ENCODE peak calls at places on chromosome 7, in nine cellular contexts. T is neural crest cell, Y is RWPE1, U is hepatocyte, H is heart left ventricle, X is fibroblast of lung, B is NB4, N is ascending aorta, C is brain microvascular endothelial cell. G is an unnamed sample.

GRCh38 chr7:129525225-129525862 is 23.0 kb downstream of the SMKR1 start:
- DNase-seq in T (no peak), Y (no peak), U (no peak), H (no peak), X (no peak), B (peak), N (no peak), C (no peak), G (no peak)

GRCh38 chr7:135260930-135261721 is 27.5 kb downstream of the STRA8 start:
- DNase-seq in T (no peak), Y (no peak), U (no peak), H (no peak), X (peak), B (no peak), N (peak), C (no peak), G (no peak)

GRCh38 chr7:28984631-28985030 is 26.5 kb upstream of the TRIL start:
- DNase-seq in T (no peak), Y (peak), U (peak), H (peak), X (peak), B (peak), N (peak), C (peak), G (no peak)

GRCh38 chr7:109479388-109479787 is 909.7 kb downstream of the DNAJB9 start:
- DNase-seq in T (no peak), Y (no peak), U (no peak), H (no peak), X (no peak), B (peak), N (no peak), C (no peak), G (no peak)

GRCh38 chr7:101938115-101938514 is 120.7 kb downstream of the CUX1 start:
- DNase-seq in T (no peak), Y (no peak), U (no peak), H (no peak), X (no peak), B (no peak), N (no peak), C (no peak), G (no peak)

GRCh38 chr7:50376056-50376455 is 71.5 kb downstream of the IKZF1 start:
- DNase-seq in T (no peak), Y (no peak), U (no peak), H (no peak), X (no peak), B (no peak), N (no peak), C (no peak), G (no peak)

GRCh38 chr7:158377800-158378623 is 209.6 kb downstream of the PTPRN2 start:
- DNase-seq in T (no peak), Y (no peak), U (peak), H (no peak), X (no peak), B (peak), N (no peak), C (no peak), G (no peak)

GRCh38 chr7:126483972-126484371 is 768.8 kb downstream of the GRM8 start:
- DNase-seq in T (no peak), Y (no peak), U (no peak), H (no peak), X (no peak), B (no peak), N (no peak), C (no peak), G (no peak)

GRCh38 chr7:29565982-29566746 is 2.5 kb downstream of the PRR15 start:
- DNase-seq in T (no peak), Y (no peak), U (no peak), H (no peak), X (peak), B (no peak), N (peak), C (no peak), G (no peak)

GRCh38 chr7:37982423-37982822 is 62.0 kb downstream of the EPDR1 start:
- DNase-seq in T (no peak), Y (no peak), U (no peak), H (peak), X (peak), B (no peak), N (no peak), C (no peak), G (no peak)

GRCh38 chr7:98233241-98234070 is 18.6 kb downstream of the TECPR1 start:
- DNase-seq in T (no peak), Y (no peak), U (no peak), H (no peak), X (no peak), B (no peak), N (no peak), C (no peak), G (no peak)

GRCh38 chr7:30900803-30901362 is 10.8 kb upstream of the AQP1 start:
- DNase-seq in T (no peak), Y (no peak), U (no peak), H (no peak), X (no peak), B (no peak), N (no peak), C (no peak), G (no peak)

GRCh38 chr7:9657257-9657656 is 1223.8 kb downstream of the NXPH1 start:
- DNase-seq in T (no peak), Y (no peak), U (no peak), H (no peak), X (peak), B (peak), N (no peak), C (no peak), G (no peak)
- TF ChIP-seq CTCF in T (no peak), Y (no peak), U (peak), H (no peak), X (no peak), B (peak), N (no peak), C (peak), G (peak)

GRCh38 chr7:157044943-157045660 is 34.6 kb upstream of the MNX1 start:
- DNase-seq in T (no peak), Y (no peak), U (no peak), H (no peak), X (no peak), B (no peak), N (no peak), C (no peak), G (peak)
- TF ChIP-seq CTCF in T (no peak), Y (no peak), U (no peak), H (no peak), X (no peak), B (no peak), N (no peak), C (no peak), G (no peak)

GRCh38 chr7:131538791-131539179 is 17.6 kb downstream of the PODXL start:
- DNase-seq in T (no peak), Y (no peak), U (no peak), H (peak), X (no peak), B (no peak), N (no peak), C (no peak), G (no peak)

GRCh38 chr7:131538071-131538790 is 18.2 kb downstream of the PODXL start:
- DNase-seq in T (no peak), Y (peak), U (peak), H (no peak), X (peak), B (no peak), N (no peak), C (no peak), G (no peak)

GRCh38 chr7:131537581-131537980 is 18.8 kb downstream of the PODXL start:
- DNase-seq in T (no peak), Y (no peak), U (no peak), H (no peak), X (peak), B (no peak), N (no peak), C (no peak), G (no peak)

GRCh38 chr7:131543298-131543697 is 13.1 kb downstream of the PODXL start:
- DNase-seq in T (no peak), Y (no peak), U (no peak), H (no peak), X (no peak), B (no peak), N (no peak), C (no peak), G (no peak)

GRCh38 chr7:131540491-131541162 is 15.8 kb downstream of the PODXL start:
- DNase-seq in T (no peak), Y (no peak), U (no peak), H (no peak), X (no peak), B (no peak), N (no peak), C (no peak), G (no peak)
- TF ChIP-seq CTCF in T (no peak), Y (no peak), U (peak), H (peak), X (no peak), B (no peak), N (no peak), C (peak), G (no peak)

GRCh38 chr7:48154792-48155413 is 16.4 kb upstream of the ABCA13 start:
- DNase-seq in T (peak), Y (peak), U (peak), H (no peak), X (peak), B (peak), N (no peak), C (peak), G (no peak)
- TF ChIP-seq CTCF in T (peak), Y (peak), U (peak), H (no peak), X (peak), B (peak), N (no peak), C (peak), G (peak)

DNA sequence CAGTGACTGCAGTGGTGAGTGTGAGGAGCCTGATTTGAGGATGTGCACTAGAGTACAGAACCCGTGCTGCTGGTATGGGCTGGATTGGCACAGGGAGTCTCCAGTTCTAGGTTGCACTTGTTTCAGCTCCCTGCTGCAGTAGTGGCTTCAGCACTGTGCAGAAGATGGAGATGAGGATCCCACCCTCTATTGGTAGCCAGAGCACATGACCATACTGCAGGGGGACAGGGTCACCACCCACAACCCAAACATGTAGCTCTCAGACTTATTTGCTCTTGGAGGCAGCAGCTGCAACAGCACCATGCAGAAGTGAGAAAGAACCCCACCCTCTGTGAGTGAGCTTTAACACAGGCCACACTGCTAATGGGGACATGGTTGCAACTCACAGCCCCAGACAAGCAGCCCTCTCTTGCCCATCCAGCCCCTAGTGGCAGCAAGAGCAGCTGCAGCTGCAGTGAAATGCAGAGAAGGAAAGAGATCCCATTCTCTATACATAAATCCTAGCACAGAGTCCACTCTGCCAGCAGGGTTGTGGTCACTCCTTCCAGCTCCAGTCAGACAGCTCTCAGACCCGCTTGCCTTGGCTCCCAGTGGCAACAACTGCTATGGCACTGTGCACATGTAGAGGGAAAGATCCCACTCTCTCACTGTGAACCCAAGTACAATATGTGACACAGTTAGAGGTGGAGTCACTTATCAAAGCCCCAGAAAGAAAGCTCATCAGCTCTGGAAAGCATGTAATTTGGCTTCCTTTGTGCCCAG is 51.4 kb upstream of the SCIN start:
- DNase-seq in T (peak), Y (peak), U (peak), H (no peak), X (peak), B (peak), N (no peak), C (no peak), G (no peak)
- TF ChIP-seq CTCF in T (peak), Y (peak), U (peak), H (no peak), X (peak), B (peak), N (no peak), C (peak), G (peak)

GRCh38 chr7:726854-727103 is 280 bp downstream of the DNAAF5 start:
- DNase-seq in T (no peak), Y (no peak), U (no peak), H (no peak), X (no peak), B (no peak), N (no peak), C (no peak), G (no peak)

GRCh38 chr7:728602-729001 is 1.5 kb upstream of the PRKAR1B start:
- DNase-seq in T (no peak), Y (no peak), U (no peak), H (no peak), X (no peak), B (no peak), N (no peak), C (no peak), G (no peak)

GRCh38 chr7:727104-727805 is at the start of gene PRKAR1B:
- DNase-seq in T (no peak), Y (peak), U (peak), H (no peak), X (no peak), B (peak), N (no peak), C (no peak), G (no peak)

GRCh38 chr7:729154-730000 is 2.3 kb upstream of the PRKAR1B start:
- DNase-seq in T (no peak), Y (no peak), U (no peak), H (no peak), X (no peak), B (no peak), N (no peak), C (no peak), G (no peak)

GRCh38 chr7:727806-728460 is 852 bp upstream of the PRKAR1B start:
- DNase-seq in T (no peak), Y (no peak), U (no peak), H (no peak), X (peak), B (no peak), N (no peak), C (no peak), G (no peak)
- TF ChIP-seq CTCF in T (no peak), Y (no peak), U (no peak), H (no peak), X (no peak), B (no peak), N (no peak), C (peak), G (no peak)

DNA sequence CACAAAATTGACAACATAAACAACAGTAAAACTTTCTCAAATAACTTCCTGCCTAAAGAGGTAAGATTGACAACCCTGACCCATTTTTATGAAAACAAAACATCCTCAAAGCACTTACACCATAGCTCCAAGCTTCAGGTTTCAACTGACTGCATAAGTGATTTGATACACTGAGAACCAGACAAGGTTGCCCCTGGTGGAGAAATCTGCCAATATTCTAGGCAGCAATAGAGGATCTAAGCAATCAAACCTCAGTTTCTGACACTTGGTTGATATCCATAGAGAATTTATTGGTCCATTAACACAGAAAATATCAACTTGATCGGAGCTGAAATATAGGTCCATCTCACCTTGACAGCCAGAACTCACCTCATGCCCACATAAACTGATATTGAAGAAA is 147.8 kb downstream of the ELAPOR2 start:
- DNase-seq in T (no peak), Y (no peak), U (no peak), H (no peak), X (no peak), B (no peak), N (no peak), C (no peak), G (no peak)
- TF ChIP-seq CTCF in T (peak), Y (no peak), U (peak), H (no peak), X (no peak), B (no peak), N (no peak), C (no peak), G (peak)

GRCh38 chr7:33805630-33806233 is 99.6 kb upstream of the BMPER start:
- DNase-seq in T (no peak), Y (peak), U (peak), H (peak), X (peak), B (no peak), N (no peak), C (peak), G (no peak)

GRCh38 chr7:33809218-33809617 is 96.1 kb upstream of the BMPER start:
- DNase-seq in T (no peak), Y (no peak), U (no peak), H (no peak), X (no peak), B (no peak), N (no peak), C (no peak), G (no peak)

GRCh38 chr7:33806284-33807157 is 98.8 kb upstream of the BMPER start:
- DNase-seq in T (no peak), Y (no peak), U (peak), H (peak), X (peak), B (no peak), N (no peak), C (peak), G (no peak)

GRCh38 chr7:33807158-33807530 is 98.2 kb upstream of the BMPER start:
- DNase-seq in T (no peak), Y (no peak), U (no peak), H (no peak), X (no peak), B (no peak), N (no peak), C (no peak), G (no peak)

DNA sequence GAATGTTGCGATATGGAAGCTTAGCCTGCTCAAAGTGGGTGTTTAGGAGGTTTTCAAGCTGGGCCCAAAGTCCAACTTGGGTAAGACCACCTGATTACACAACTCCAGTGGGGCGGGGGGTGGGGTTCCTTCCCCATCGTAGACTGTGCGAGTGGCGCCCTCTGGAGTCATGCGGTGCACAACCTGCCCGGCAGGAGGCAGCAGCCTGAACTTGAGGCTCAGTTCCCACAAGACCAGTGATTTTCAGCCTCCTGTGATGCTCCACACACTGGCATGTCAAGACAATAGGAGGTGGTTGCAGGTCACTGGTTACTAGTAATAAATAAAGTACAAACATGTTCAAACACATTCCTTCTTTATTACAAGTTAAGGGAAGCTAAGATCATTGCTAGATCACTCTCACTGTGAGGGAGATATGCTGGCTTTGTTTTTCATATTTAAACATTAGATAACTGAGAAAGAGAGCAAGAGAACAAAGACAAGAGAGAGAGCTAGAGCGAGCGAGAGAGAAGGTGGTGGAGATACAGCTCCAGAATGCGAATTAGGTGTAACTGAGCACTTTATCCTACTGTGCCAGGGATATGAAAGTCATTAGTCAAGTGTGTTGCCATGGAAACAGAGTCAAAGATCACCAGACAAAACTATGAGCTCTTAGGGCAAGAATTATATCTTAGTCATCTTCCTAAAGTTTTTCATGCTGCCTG is 97.4 kb upstream of the BMPER start:
- DNase-seq in T (no peak), Y (peak), U (peak), H (no peak), X (peak), B (peak), N (no peak), C (peak), G (no peak)
- TF ChIP-seq CTCF in T (peak), Y (peak), U (peak), H (no peak), X (peak), B (peak), N (no peak), C (peak), G (peak)

G was measured in type B pancreatic cell.